ENCODE peak calls at places on chromosomes 3 and 15, in eight cellular contexts. One of them, this sample, is unnamed.

GRCh38 chr3:94272030-94272429 is 209.2 kb downstream of the NSUN3 start:
- DNase-seq in sigmoid colon: no peak
- DNase-seq in neural progenitor cell: no peak
- DNase-seq in CD8-positive, alpha-beta T cell: no peak
- DNase-seq in uterus: no peak
- DNase-seq in endothelial cell of umbilical vein: no peak
- DNase-seq in RWPE2: no peak
- DNase-seq in MM.1S: no peak
- DNase-seq in this sample: no peak

GRCh38 chr3:188348445-188349244 is 194.7 kb downstream of the LPP start:
- DNase-seq in sigmoid colon: peak; percentile 80
- DNase-seq in neural progenitor cell: no peak
- DNase-seq in CD8-positive, alpha-beta T cell: no peak
- DNase-seq in uterus: peak; percentile 64
- DNase-seq in endothelial cell of umbilical vein: peak; percentile 88
- DNase-seq in RWPE2: peak; percentile 95
- DNase-seq in MM.1S: no peak
- DNase-seq in this sample: peak; percentile 92

GRCh38 chr15:81752974-81753373 is 292.8 kb downstream of the MEX3B start:
- DNase-seq in sigmoid colon: no peak
- DNase-seq in neural progenitor cell: peak; percentile 7
- DNase-seq in CD8-positive, alpha-beta T cell: no peak
- DNase-seq in uterus: no peak
- DNase-seq in endothelial cell of umbilical vein: no peak
- DNase-seq in RWPE2: no peak
- DNase-seq in MM.1S: no peak
- DNase-seq in this sample: no peak

GRCh38 chr3:195003893-195004289 is 267.1 kb downstream of the XXYLT1 start:
- DNase-seq in sigmoid colon: no peak
- DNase-seq in neural progenitor cell: no peak
- DNase-seq in CD8-positive, alpha-beta T cell: no peak
- DNase-seq in uterus: no peak
- DNase-seq in endothelial cell of umbilical vein: no peak
- DNase-seq in RWPE2: peak; percentile 7
- DNase-seq in MM.1S: no peak
- DNase-seq in this sample: no peak

GRCh38 chr3:181689546-181689945 is 22.2 kb upstream of the SOX2 start:
- DNase-seq in sigmoid colon: no peak
- DNase-seq in neural progenitor cell: peak; percentile 61
- DNase-seq in CD8-positive, alpha-beta T cell: no peak
- DNase-seq in uterus: no peak
- DNase-seq in endothelial cell of umbilical vein: no peak
- DNase-seq in RWPE2: no peak
- DNase-seq in MM.1S: no peak
- DNase-seq in this sample: no peak

GRCh38 chr3:154967090-154967489 is 113.0 kb upstream of the MME start:
- DNase-seq in sigmoid colon: no peak
- DNase-seq in neural progenitor cell: no peak
- DNase-seq in CD8-positive, alpha-beta T cell: no peak
- DNase-seq in uterus: no peak
- DNase-seq in endothelial cell of umbilical vein: no peak
- DNase-seq in RWPE2: no peak
- DNase-seq in MM.1S: no peak
- DNase-seq in this sample: no peak

GRCh38 chr3:46368569-46368968 is 2.2 kb upstream of the CCR5 start:
- DNase-seq in sigmoid colon: peak; percentile 80
- DNase-seq in neural progenitor cell: peak; percentile 70
- DNase-seq in CD8-positive, alpha-beta T cell: peak; percentile 35
- DNase-seq in uterus: no peak
- DNase-seq in endothelial cell of umbilical vein: no peak
- DNase-seq in RWPE2: no peak
- DNase-seq in MM.1S: peak; percentile 96
- DNase-seq in this sample: no peak

GRCh38 chr3:52786330-52787215 is 8.0 kb upstream of the ITIH3 start:
- DNase-seq in sigmoid colon: peak; percentile 38
- DNase-seq in neural progenitor cell: no peak
- DNase-seq in CD8-positive, alpha-beta T cell: no peak
- DNase-seq in uterus: no peak
- DNase-seq in endothelial cell of umbilical vein: no peak
- DNase-seq in RWPE2: no peak
- DNase-seq in MM.1S: no peak
- DNase-seq in this sample: no peak

GRCh38 chr3:32460031-32460749 is 42.5 kb downstream of the CMTM6 start:
- DNase-seq in sigmoid colon: no peak
- DNase-seq in neural progenitor cell: peak; percentile 90
- DNase-seq in CD8-positive, alpha-beta T cell: peak; percentile 57
- DNase-seq in uterus: no peak
- DNase-seq in endothelial cell of umbilical vein: peak; percentile 9
- DNase-seq in RWPE2: no peak
- DNase-seq in MM.1S: peak; percentile 40
- DNase-seq in this sample: no peak

GRCh38 chr15:75650908-75651809 is 3.4 kb downstream of the SNX33 start:
- DNase-seq in sigmoid colon: peak; percentile 80
- DNase-seq in neural progenitor cell: no peak
- DNase-seq in CD8-positive, alpha-beta T cell: no peak
- DNase-seq in uterus: no peak
- DNase-seq in endothelial cell of umbilical vein: peak; percentile 63
- DNase-seq in RWPE2: peak; percentile 72
- DNase-seq in MM.1S: no peak
- DNase-seq in this sample: no peak

GRCh38 chr3:12442654-12443501 is 41.4 kb upstream of the TSEN2 start:
- DNase-seq in sigmoid colon: peak; percentile 29
- DNase-seq in neural progenitor cell: no peak
- DNase-seq in CD8-positive, alpha-beta T cell: no peak
- DNase-seq in uterus: no peak
- DNase-seq in endothelial cell of umbilical vein: no peak
- DNase-seq in RWPE2: no peak
- DNase-seq in MM.1S: no peak
- DNase-seq in this sample: peak; percentile 25

GRCh38 chr3:17670749-17671148 is 71.7 kb downstream of the TBC1D5 start:
- DNase-seq in sigmoid colon: no peak
- DNase-seq in neural progenitor cell: no peak
- DNase-seq in CD8-positive, alpha-beta T cell: no peak
- DNase-seq in uterus: no peak
- DNase-seq in endothelial cell of umbilical vein: peak; percentile 47
- DNase-seq in RWPE2: no peak
- DNase-seq in MM.1S: no peak
- DNase-seq in this sample: no peak

GRCh38 chr3:60555704-60556340 is 695.4 kb downstream of the FHIT start:
- DNase-seq in sigmoid colon: no peak
- DNase-seq in neural progenitor cell: peak; percentile 78
- DNase-seq in CD8-positive, alpha-beta T cell: no peak
- DNase-seq in uterus: no peak
- DNase-seq in endothelial cell of umbilical vein: no peak
- DNase-seq in RWPE2: no peak
- DNase-seq in MM.1S: peak; percentile 50
- DNase-seq in this sample: peak; percentile 38

GRCh38 chr3:9732080-9732752 is 681 bp downstream of the BRPF1 start:
- DNase-seq in sigmoid colon: no peak
- DNase-seq in neural progenitor cell: peak; percentile 38
- DNase-seq in CD8-positive, alpha-beta T cell: peak; percentile 26
- DNase-seq in uterus: no peak
- DNase-seq in endothelial cell of umbilical vein: peak; percentile 34
- DNase-seq in RWPE2: no peak
- DNase-seq in MM.1S: peak; percentile 17
- DNase-seq in this sample: no peak

GRCh38 chr3:123084738-123085237 is 18.0 kb downstream of the PDIA5 start:
- DNase-seq in sigmoid colon: no peak
- DNase-seq in neural progenitor cell: no peak
- DNase-seq in CD8-positive, alpha-beta T cell: no peak
- DNase-seq in uterus: no peak
- DNase-seq in endothelial cell of umbilical vein: no peak
- DNase-seq in RWPE2: no peak
- DNase-seq in MM.1S: no peak
- DNase-seq in this sample: no peak

GRCh38 chr3:183378008-183378407 is 50.4 kb downstream of the MCF2L2 start:
- DNase-seq in sigmoid colon: no peak
- DNase-seq in neural progenitor cell: no peak
- DNase-seq in CD8-positive, alpha-beta T cell: no peak
- DNase-seq in uterus: no peak
- DNase-seq in endothelial cell of umbilical vein: no peak
- DNase-seq in RWPE2: no peak
- DNase-seq in MM.1S: no peak
- DNase-seq in this sample: no peak

GRCh38 chr3:61579685-61580084 is 18.3 kb downstream of the PTPRG start:
- DNase-seq in sigmoid colon: no peak
- DNase-seq in neural progenitor cell: no peak
- DNase-seq in CD8-positive, alpha-beta T cell: no peak
- DNase-seq in uterus: no peak
- DNase-seq in endothelial cell of umbilical vein: no peak
- DNase-seq in RWPE2: no peak
- DNase-seq in MM.1S: no peak
- DNase-seq in this sample: no peak

GRCh38 chr15:99925661-99926461 is 192.6 kb upstream of the LYSMD4 start:
- DNase-seq in sigmoid colon: peak; percentile 85
- DNase-seq in neural progenitor cell: peak; percentile 54
- DNase-seq in CD8-positive, alpha-beta T cell: peak; percentile 70
- DNase-seq in uterus: peak; percentile 54
- DNase-seq in endothelial cell of umbilical vein: peak; percentile 16
- DNase-seq in RWPE2: no peak
- DNase-seq in MM.1S: peak; percentile 75
- DNase-seq in this sample: no peak

GRCh38 chr3:177420643-177421042 is 223.4 kb upstream of the TBL1XR1 start:
- DNase-seq in sigmoid colon: no peak
- DNase-seq in neural progenitor cell: no peak
- DNase-seq in CD8-positive, alpha-beta T cell: no peak
- DNase-seq in uterus: peak; percentile 27
- DNase-seq in endothelial cell of umbilical vein: no peak
- DNase-seq in RWPE2: no peak
- DNase-seq in MM.1S: no peak
- DNase-seq in this sample: peak; percentile 18

GRCh38 chr3:103169289-103169688 is 734.5 kb downstream of the ZPLD1 start:
- DNase-seq in sigmoid colon: no peak
- DNase-seq in neural progenitor cell: no peak
- DNase-seq in CD8-positive, alpha-beta T cell: no peak
- DNase-seq in uterus: no peak
- DNase-seq in endothelial cell of umbilical vein: no peak
- DNase-seq in RWPE2: no peak
- DNase-seq in MM.1S: no peak
- DNase-seq in this sample: no peak

GRCh38 chr3:35305406-35305805 is 333.9 kb upstream of the ARPP21 start:
- DNase-seq in sigmoid colon: no peak
- DNase-seq in neural progenitor cell: no peak
- DNase-seq in CD8-positive, alpha-beta T cell: no peak
- DNase-seq in uterus: no peak
- DNase-seq in endothelial cell of umbilical vein: no peak
- DNase-seq in RWPE2: no peak
- DNase-seq in MM.1S: no peak
- DNase-seq in this sample: no peak

GRCh38 chr15:50138391-50138790 is 19.4 kb upstream of the ATP8B4 start:
- DNase-seq in sigmoid colon: no peak
- DNase-seq in neural progenitor cell: no peak
- DNase-seq in CD8-positive, alpha-beta T cell: no peak
- DNase-seq in uterus: no peak
- DNase-seq in endothelial cell of umbilical vein: no peak
- DNase-seq in RWPE2: no peak
- DNase-seq in MM.1S: no peak
- DNase-seq in this sample: no peak
- TF ChIP-seq CTCF in sigmoid colon: no peak
- TF ChIP-seq CTCF in neural progenitor cell: peak; percentile 24
- TF ChIP-seq CTCF in CD8-positive, alpha-beta T cell: no peak
- TF ChIP-seq CTCF in uterus: peak; percentile 12
- TF ChIP-seq CTCF in endothelial cell of umbilical vein: no peak
- TF ChIP-seq CTCF in RWPE2: peak; percentile 44
- TF ChIP-seq CTCF in MM.1S: no peak
- TF ChIP-seq CTCF in this sample: peak; percentile 22

GRCh38 chr3:71031914-71032521 is 551.5 kb downstream of the FOXP1 start:
- DNase-seq in sigmoid colon: peak; percentile 66
- DNase-seq in neural progenitor cell: no peak
- DNase-seq in CD8-positive, alpha-beta T cell: no peak
- DNase-seq in uterus: no peak
- DNase-seq in endothelial cell of umbilical vein: peak; percentile 49
- DNase-seq in RWPE2: no peak
- DNase-seq in MM.1S: no peak
- DNase-seq in this sample: no peak

GRCh38 chr3:71033681-71034220 is 549.8 kb downstream of the FOXP1 start:
- DNase-seq in sigmoid colon: no peak
- DNase-seq in neural progenitor cell: no peak
- DNase-seq in CD8-positive, alpha-beta T cell: no peak
- DNase-seq in uterus: no peak
- DNase-seq in endothelial cell of umbilical vein: no peak
- DNase-seq in RWPE2: no peak
- DNase-seq in MM.1S: no peak
- DNase-seq in this sample: no peak

GRCh38 chr3:71035886-71036285 is 547.6 kb downstream of the FOXP1 start:
- DNase-seq in sigmoid colon: no peak
- DNase-seq in neural progenitor cell: no peak
- DNase-seq in CD8-positive, alpha-beta T cell: no peak
- DNase-seq in uterus: no peak
- DNase-seq in endothelial cell of umbilical vein: peak; percentile 70
- DNase-seq in RWPE2: no peak
- DNase-seq in MM.1S: no peak
- DNase-seq in this sample: no peak

GRCh38 chr3:71039332-71039731 is 544.2 kb downstream of the FOXP1 start:
- DNase-seq in sigmoid colon: no peak
- DNase-seq in neural progenitor cell: no peak
- DNase-seq in CD8-positive, alpha-beta T cell: no peak
- DNase-seq in uterus: no peak
- DNase-seq in endothelial cell of umbilical vein: no peak
- DNase-seq in RWPE2: no peak
- DNase-seq in MM.1S: peak; percentile 93
- DNase-seq in this sample: no peak

DNA sequence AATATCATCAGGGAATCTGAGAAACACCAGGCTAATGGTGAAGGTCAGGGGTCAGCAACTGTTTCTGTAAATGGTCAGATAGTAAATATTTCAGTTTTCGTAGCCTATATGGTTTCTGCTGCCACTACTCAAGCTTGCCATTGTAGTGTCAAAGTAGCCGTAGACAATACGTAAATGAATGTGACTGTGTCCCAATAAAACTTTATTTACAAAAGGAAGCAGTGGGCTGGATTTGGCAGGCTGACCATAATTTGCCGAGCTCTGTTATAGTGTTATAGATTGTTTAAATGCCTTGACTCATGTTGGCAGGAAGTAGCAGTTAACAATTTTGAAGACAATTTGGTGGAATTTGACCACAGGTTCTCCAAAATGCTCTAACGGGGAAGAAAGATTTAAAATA is 548.2 kb downstream of the FOXP1 start:
- DNase-seq in sigmoid colon: no peak
- DNase-seq in neural progenitor cell: no peak
- DNase-seq in CD8-positive, alpha-beta T cell: no peak
- DNase-seq in uterus: no peak
- DNase-seq in endothelial cell of umbilical vein: peak; percentile 96
- DNase-seq in RWPE2: no peak
- DNase-seq in MM.1S: no peak
- DNase-seq in this sample: peak; percentile 86
- H3K27ac ChIP-seq in sigmoid colon: peak overlapping the region; percentile 84
- H3K27ac ChIP-seq in neural progenitor cell: no peak overlapping the region
- H3K27ac ChIP-seq in CD8-positive, alpha-beta T cell: no peak overlapping the region
- H3K27ac ChIP-seq in uterus: no peak overlapping the region
- H3K27ac ChIP-seq in endothelial cell of umbilical vein: peak overlapping the region; percentile 73
- H3K27ac ChIP-seq in RWPE2: peak overlapping the region; percentile 32
- H3K27ac ChIP-seq in MM.1S: no peak overlapping the region
- H3K27ac ChIP-seq in this sample: peak overlapping the region; percentile 19

GRCh38 chr15:63752075-63752684 is 81.6 kb downstream of the HERC1 start:
- DNase-seq in sigmoid colon: no peak
- DNase-seq in neural progenitor cell: peak; percentile 72
- DNase-seq in CD8-positive, alpha-beta T cell: peak; percentile 18
- DNase-seq in uterus: no peak
- DNase-seq in endothelial cell of umbilical vein: peak; percentile 78
- DNase-seq in RWPE2: no peak
- DNase-seq in MM.1S: peak; percentile 59
- DNase-seq in this sample: peak; percentile 67
- H3K36me3 ChIP-seq in sigmoid colon: peaks cover 12% of the 10 kb centered on the region
- H3K36me3 ChIP-seq in neural progenitor cell: peaks cover 6% of the 10 kb centered on the region
- H3K36me3 ChIP-seq in CD8-positive, alpha-beta T cell: peaks cover 25% of the 10 kb centered on the region
- H3K36me3 ChIP-seq in uterus: no peaks in the 10 kb centered on the region
- H3K36me3 ChIP-seq in endothelial cell of umbilical vein: peaks cover 6% of the 10 kb centered on the region
- H3K36me3 ChIP-seq in RWPE2: peaks cover 66% of the 10 kb centered on the region
- H3K36me3 ChIP-seq in MM.1S: no peaks in the 10 kb centered on the region
- H3K36me3 ChIP-seq in this sample: peaks cover 2% of the 10 kb centered on the region

GRCh38 chr3:126487151-126487771 is 11.6 kb upstream of the ZXDC start:
- DNase-seq in sigmoid colon: no peak
- DNase-seq in neural progenitor cell: peak; percentile 64
- DNase-seq in CD8-positive, alpha-beta T cell: no peak
- DNase-seq in uterus: no peak
- DNase-seq in endothelial cell of umbilical vein: peak; percentile 48
- DNase-seq in RWPE2: no peak
- DNase-seq in MM.1S: peak; percentile 42
- DNase-seq in this sample: no peak
- TF ChIP-seq CTCF in sigmoid colon: no peak
- TF ChIP-seq CTCF in neural progenitor cell: peak; percentile 35
- TF ChIP-seq CTCF in CD8-positive, alpha-beta T cell: no peak
- TF ChIP-seq CTCF in uterus: no peak
- TF ChIP-seq CTCF in endothelial cell of umbilical vein: peak; percentile 45
- TF ChIP-seq CTCF in RWPE2: peak; percentile 10
- TF ChIP-seq CTCF in MM.1S: peak; percentile 11
- TF ChIP-seq CTCF in this sample: peak; percentile 27

This sample was measured in brain microvascular endothelial cell.